ENCODE peak calls at places on chromosomes 12 and 14, in four cellular contexts. One of them, this sample, is unnamed.
A peak's percentile ranks its signal among the peaks of the same experiment; 100 is the strongest.

GRCh38 chr14:67420102-67420739 is 8.3 kb upstream of the PLEK2 start:
- DNase-seq in RWPE1: no peak
- DNase-seq in uterus: no peak
- DNase-seq in lower lobe of right lung: no peak
- DNase-seq in this sample: peak; percentile 25

GRCh38 chr14:74954232-74954946 is 1.0 kb downstream of the PGF start:
- DNase-seq in uterus: no peak
- DNase-seq in lower lobe of right lung: no peak
- DNase-seq in RWPE1: no peak
- DNase-seq in this sample: peak; percentile 59

GRCh38 chr12:43580601-43581000 is 28.6 kb upstream of the ADAMTS20 start:
- DNase-seq in RWPE1: no peak
- DNase-seq in lower lobe of right lung: no peak
- DNase-seq in uterus: no peak
- DNase-seq in this sample: no peak

GRCh38 chr14:59189281-59189821 is 884 bp downstream of the DAAM1 start:
- DNase-seq in lower lobe of right lung: peak; percentile 51
- DNase-seq in RWPE1: peak; percentile 20
- DNase-seq in uterus: peak; percentile 30
- DNase-seq in this sample: peak; percentile 21

GRCh38 chr14:23366163-23366921 is 1.4 kb upstream of the EFS start:
- DNase-seq in RWPE1: peak; percentile 80
- DNase-seq in uterus: peak; percentile 83
- DNase-seq in lower lobe of right lung: peak; percentile 72
- DNase-seq in this sample: peak; percentile 73

GRCh38 chr12:101407054-101407437 is 526 bp downstream of the ARL1 start:
- DNase-seq in RWPE1: no peak
- DNase-seq in uterus: no peak
- DNase-seq in lower lobe of right lung: peak; percentile 56
- DNase-seq in this sample: no peak

GRCh38 chr14:89621791-89622638 is 205.0 kb upstream of the FOXN3 start:
- DNase-seq in uterus: no peak
- DNase-seq in RWPE1: no peak
- DNase-seq in lower lobe of right lung: no peak
- DNase-seq in this sample: no peak

GRCh38 chr14:55329999-55330710 is 58.9 kb downstream of the FBXO34 start:
- DNase-seq in uterus: no peak
- DNase-seq in lower lobe of right lung: no peak
- DNase-seq in RWPE1: no peak
- DNase-seq in this sample: no peak

GRCh38 chr12:47941475-47942326 is 21.7 kb upstream of the TMEM106C start:
- DNase-seq in uterus: no peak
- DNase-seq in lower lobe of right lung: no peak
- DNase-seq in RWPE1: no peak
- DNase-seq in this sample: no peak

GRCh38 chr14:89242871-89243270 is 174.2 kb downstream of the FOXN3 start:
- DNase-seq in lower lobe of right lung: no peak
- DNase-seq in RWPE1: no peak
- DNase-seq in uterus: no peak
- DNase-seq in this sample: no peak

GRCh38 chr14:28461379-28461778 is 305.2 kb upstream of the FOXG1 start:
- DNase-seq in uterus: no peak
- DNase-seq in lower lobe of right lung: no peak
- DNase-seq in RWPE1: no peak
- DNase-seq in this sample: no peak

GRCh38 chr14:68638817-68639517 is 153.9 kb downstream of the ZFP36L1 start:
- DNase-seq in uterus: no peak
- DNase-seq in RWPE1: no peak
- DNase-seq in lower lobe of right lung: no peak
- DNase-seq in this sample: no peak

GRCh38 chr14:73173092-73173735 is 36.9 kb downstream of the PSEN1 start:
- DNase-seq in lower lobe of right lung: no peak
- DNase-seq in uterus: no peak
- DNase-seq in RWPE1: peak; percentile 27
- DNase-seq in this sample: no peak

GRCh38 chr14:43803076-43803689 is 703.9 kb downstream of the FSCB start:
- DNase-seq in uterus: no peak
- DNase-seq in RWPE1: no peak
- DNase-seq in lower lobe of right lung: no peak
- DNase-seq in this sample: no peak

GRCh38 chr12:66398931-66399625 is 96.8 kb downstream of the HELB start:
- DNase-seq in uterus: no peak
- DNase-seq in lower lobe of right lung: no peak
- DNase-seq in RWPE1: no peak
- DNase-seq in this sample: no peak

GRCh38 chr14:23101213-23101970 is 3.4 kb downstream of the CIROP start:
- DNase-seq in RWPE1: no peak
- DNase-seq in uterus: no peak
- DNase-seq in lower lobe of right lung: no peak
- DNase-seq in this sample: no peak

GRCh38 chr14:20802341-20803084 is at the start of gene RNASE1:
- DNase-seq in RWPE1: no peak
- DNase-seq in lower lobe of right lung: peak; percentile 57
- DNase-seq in uterus: no peak
- DNase-seq in this sample: peak; percentile 70

GRCh38 chr12:115998119-115998633 is 279.3 kb downstream of the MED13L start:
- DNase-seq in RWPE1: peak; percentile 35
- DNase-seq in lower lobe of right lung: no peak
- DNase-seq in uterus: no peak
- DNase-seq in this sample: no peak

GRCh38 chr14:25406818-25407217 is 356.9 kb upstream of the STXBP6 start:
- DNase-seq in uterus: no peak
- DNase-seq in lower lobe of right lung: no peak
- DNase-seq in RWPE1: no peak
- DNase-seq in this sample: no peak

GRCh38 chr12:64824500-64825142 is at the start of gene TBC1D30:
- DNase-seq in RWPE1: no peak
- DNase-seq in lower lobe of right lung: peak; percentile 51
- DNase-seq in uterus: peak; percentile 26
- DNase-seq in this sample: no peak

GRCh38 chr14:103880334-103880985 is 33.1 kb upstream of the PPP1R13B start:
- DNase-seq in RWPE1: peak; percentile 34
- DNase-seq in lower lobe of right lung: peak; percentile 90
- DNase-seq in uterus: peak; percentile 74
- DNase-seq in this sample: peak; percentile 70

GRCh38 chr12:32155911-32156585 is 49.4 kb downstream of the BICD1 start:
- DNase-seq in lower lobe of right lung: no peak
- DNase-seq in uterus: no peak
- DNase-seq in RWPE1: no peak
- DNase-seq in this sample: no peak

GRCh38 chr12:63994704-63995103 is 150.2 kb downstream of the SRGAP1 start:
- DNase-seq in uterus: no peak
- DNase-seq in RWPE1: no peak
- DNase-seq in lower lobe of right lung: no peak
- DNase-seq in this sample: no peak

GRCh38 chr12:109735825-109736551 is 22.4 kb downstream of the FAM222A start:
- DNase-seq in RWPE1: no peak
- DNase-seq in uterus: no peak
- DNase-seq in lower lobe of right lung: peak; percentile 11
- DNase-seq in this sample: no peak

GRCh38 chr12:57586832-57587429 is 4.1 kb upstream of the PIP4K2C start:
- DNase-seq in uterus: no peak
- DNase-seq in RWPE1: no peak
- DNase-seq in lower lobe of right lung: no peak
- DNase-seq in this sample: no peak

GRCh38 chr12:18391136-18391535 is 129.8 kb downstream of the PIK3C2G start:
- DNase-seq in uterus: no peak
- DNase-seq in lower lobe of right lung: no peak
- DNase-seq in RWPE1: no peak
- DNase-seq in this sample: no peak

This sample was measured in heart right ventricle.